ENCODE peak calls at places on chromosomes 11 and 22, in five cellular contexts. I is mesendoderm, Z is neuronal stem cell, Y is mesenchymal stem cell, W is H9. H is an unnamed sample.

GRCh38 chr11:47881145-47881544 is 33.0 kb upstream of the NUP160 start:
- DNase-seq in W (no peak), Z (no peak), I (no peak), Y (no peak), H (no peak)

GRCh38 chr11:119599864-119600593 is 129.0 kb downstream of the NECTIN1 start:
- DNase-seq in W (no peak), Y (no peak), I (no peak), Z (no peak), H (peak)

GRCh38 chr22:17910561-17911311 is 113.6 kb downstream of the MICAL3 start:
- DNase-seq in I (peak), W (peak), Z (no peak), Y (peak), H (peak)

GRCh38 chr22:49738566-49738965 is 89.1 kb downstream of the BRD1 start:
- DNase-seq in I (no peak), Z (no peak), Y (no peak), W (no peak), H (no peak)

GRCh38 chr11:59261150-59261549 is 48.4 kb upstream of the MPEG1 start:
- DNase-seq in W (no peak), I (peak), Y (no peak), Z (no peak), H (no peak)

GRCh38 chr11:13007182-13007581 is 1.9 kb upstream of the RASSF10 start:
- DNase-seq in W (no peak), Y (no peak), Z (no peak), I (no peak), H (no peak)

GRCh38 chr11:120205596-120206161 is 5.2 kb upstream of the OAF start:
- DNase-seq in Z (no peak), W (no peak), I (no peak), Y (peak), H (peak)

GRCh38 chr11:35962373-35963138 is 18.7 kb downstream of the LDLRAD3 start:
- DNase-seq in Z (no peak), Y (no peak), W (no peak), I (no peak), H (no peak)

GRCh38 chr11:108914981-108915380 is 250.1 kb downstream of the DDX10 start:
- DNase-seq in W (no peak), Z (no peak), Y (peak), I (no peak), H (peak)

GRCh38 chr11:77141034-77141433 is 13.0 kb downstream of the MYO7A start:
- DNase-seq in W (no peak), I (no peak), Y (peak), Z (no peak), H (peak)

GRCh38 chr11:75802913-75803820 is 11.8 kb upstream of the UVRAG start:
- DNase-seq in W (peak), Z (peak), I (peak), Y (peak), H (peak)

GRCh38 chr22:29787371-29787980 is 20.3 kb downstream of the UQCR10 start:
- DNase-seq in W (no peak), Y (no peak), Z (no peak), I (no peak), H (no peak)

GRCh38 chr22:44224166-44224565 is 43.4 kb downstream of the PARVG start:
- DNase-seq in Z (no peak), Y (no peak), W (no peak), I (no peak), H (no peak)

GRCh38 chr22:46087816-46088277 is 62.5 kb upstream of the PPARA start:
- DNase-seq in W (no peak), Y (peak), I (peak), Z (no peak), H (peak)

GRCh38 chr11:58829736-58830135 is 14.8 kb downstream of the GLYATL2 start:
- DNase-seq in Z (no peak), Y (no peak), I (no peak), W (no peak), H (peak)

GRCh38 chr22:47434336-47435203 is 672.1 kb downstream of the TBC1D22A start:
- DNase-seq in W (no peak), I (no peak), Z (no peak), Y (no peak), H (no peak)

GRCh38 chr11:123300874-123301695 is 106.0 kb upstream of the CLMP start:
- DNase-seq in Z (no peak), I (peak), Y (peak), W (no peak), H (peak)

GRCh38 chr11:35494966-35495365 is 30.4 kb downstream of the PAMR1 start:
- DNase-seq in Y (no peak), Z (no peak), W (no peak), I (no peak), H (no peak)

GRCh38 chr11:32213223-32213622 is 122.3 kb downstream of the RCN1 start:
- DNase-seq in I (no peak), Z (no peak), Y (peak), W (no peak), H (peak)

GRCh38 chr11:76153609-76153949 is 52.7 kb downstream of the WNT11 start:
- DNase-seq in W (no peak), Z (no peak), I (peak), Y (peak), H (peak)

GRCh38 chr11:723120-723883 is 17.3 kb downstream of the EPS8L2 start:
- DNase-seq in Z (no peak), I (no peak), W (peak), Y (peak), H (peak)

GRCh38 chr11:35158371-35159081 is 19.6 kb downstream of the CD44 start:
- DNase-seq in Y (peak), W (no peak), I (peak), Z (no peak), H (no peak)

GRCh38 chr11:115501895-115502589 is 2.2 kb downstream of the CADM1 start:
- DNase-seq in I (peak), W (no peak), Z (peak), Y (peak), H (peak)

GRCh38 chr11:12187399-12187798 is 77.0 kb downstream of the MICAL2 start:
- DNase-seq in Y (peak), W (no peak), Z (no peak), I (no peak), H (peak)

GRCh38 chr22:31577711-31578110 is 81.4 kb downstream of the SFI1 start:
- DNase-seq in Y (no peak), W (no peak), Z (no peak), I (no peak), H (no peak)

GRCh38 chr11:99501655-99502054 is 480.9 kb downstream of the CNTN5 start:
- DNase-seq in Y (no peak), W (no peak), Z (no peak), I (no peak), H (no peak)

GRCh38 chr11:102604875-102605274 is 20.3 kb downstream of the MMP20 start:
- DNase-seq in W (no peak), I (peak), Z (no peak), Y (no peak), H (no peak)

GRCh38 chr11:64684357-64684756 is 38.6 kb downstream of the NRXN2 start:
- DNase-seq in Z (no peak), I (no peak), W (no peak), Y (no peak), H (no peak)

GRCh38 chr11:32118025-32118974 is 27.4 kb downstream of the RCN1 start:
- DNase-seq in Z (no peak), W (no peak), Y (peak), I (no peak), H (peak)

GRCh38 chr11:2541321-2541680 is 96.5 kb downstream of the KCNQ1 start:
- DNase-seq in W (no peak), Y (no peak), Z (no peak), I (no peak), H (no peak)

GRCh38 chr11:11243790-11244469 is 109.1 kb downstream of the CSNK2A3 start:
- DNase-seq in I (peak), Z (peak), W (peak), Y (peak), H (no peak)

GRCh38 chr11:123216249-123216648 is 21.2 kb upstream of the CLMP start:
- DNase-seq in Z (no peak), W (peak), Y (no peak), I (peak), H (no peak)

GRCh38 chr22:43183496-43184263 is 3.3 kb downstream of the TTLL12 start:
- DNase-seq in Y (peak), W (no peak), Z (no peak), I (no peak), H (peak)

GRCh38 chr11:116454951-116455350 is 317.8 kb downstream of the BUD13 start:
- DNase-seq in Y (no peak), I (no peak), Z (no peak), W (no peak), H (no peak)

GRCh38 chr22:39244073-39244495 is 698 bp downstream of the PDGFB start:
- DNase-seq in I (no peak), W (no peak), Y (peak), Z (no peak), H (no peak)

GRCh38 chr22:39246217-39246616 is 1.4 kb upstream of the PDGFB start:
- DNase-seq in Z (no peak), W (no peak), Y (no peak), I (no peak), H (no peak)

GRCh38 chr22:39243443-39244072 is 1.2 kb downstream of the PDGFB start:
- DNase-seq in I (peak), Y (peak), W (no peak), Z (no peak), H (no peak)

GRCh38 chr22:39245130-39246039 is 603 bp upstream of the PDGFB start:
- DNase-seq in W (no peak), Z (no peak), Y (no peak), I (no peak), H (no peak)

DNA sequence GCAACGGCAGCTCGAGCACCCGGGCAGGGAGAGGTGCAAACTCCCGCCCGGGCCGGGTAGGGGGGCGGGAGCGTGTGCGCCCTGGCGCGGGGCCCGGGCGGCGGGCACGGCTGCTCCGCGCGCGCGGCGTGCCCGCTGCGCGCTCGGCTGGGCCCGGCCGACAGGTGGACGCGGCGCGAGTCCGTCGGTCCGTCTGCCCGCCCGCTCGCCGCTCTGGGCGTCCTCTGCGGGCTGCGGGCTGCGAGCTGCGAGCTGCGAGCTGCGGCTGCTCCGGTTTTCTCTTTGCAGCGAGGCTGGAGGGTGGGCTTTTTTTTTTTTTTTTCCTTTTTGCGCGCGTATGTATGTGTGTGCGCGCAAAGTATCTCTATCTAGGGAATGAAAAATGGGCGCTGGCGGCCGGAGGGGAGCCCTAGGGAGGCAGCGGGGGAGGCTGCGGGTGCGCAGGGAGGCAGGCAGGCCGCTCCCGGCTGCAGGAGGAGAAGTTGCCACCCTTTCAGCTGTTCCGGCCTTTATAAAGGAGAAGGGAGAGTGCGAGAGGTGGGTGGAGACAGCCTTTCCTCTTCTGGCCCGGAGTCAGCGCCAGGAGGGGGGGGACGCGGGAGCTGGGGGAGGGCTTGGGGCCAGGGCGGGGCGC is at the start of gene PDGFB:
- DNase-seq in I (peak), Z (no peak), W (no peak), Y (peak), H (no peak)
- H2BK15ac ChIP-seq in I (no peak), Z (peak), W (no peak), Y (no peak), H (no peak)

GRCh38 chr22:37244922-37245722 is 1.1 kb upstream of the RAC2 start:
- DNase-seq in I (no peak), Z (no peak), Y (no peak), W (no peak), H (no peak)
- H2BK15ac ChIP-seq in I (no peak), Z (no peak), Y (peak), W (no peak), H (no peak)

GRCh38 chr11:45412033-45412432 is 125.9 kb upstream of the SYT13 start:
- DNase-seq in Z (no peak), Y (peak), I (peak), W (peak), H (no peak)

GRCh38 chr11:45409587-45409986 is 123.4 kb upstream of the SYT13 start:
- DNase-seq in Z (no peak), I (peak), Y (peak), W (no peak), H (no peak)

GRCh38 chr11:45412521-45412920 is 126.4 kb upstream of the SYT13 start:
- DNase-seq in W (no peak), Z (no peak), Y (no peak), I (peak), H (no peak)

GRCh38 chr11:45411221-45411946 is 125.2 kb upstream of the SYT13 start:
- DNase-seq in Z (no peak), W (peak), I (peak), Y (peak), H (peak)

GRCh38 chr11:45410391-45411215 is 124.5 kb upstream of the SYT13 start:
- DNase-seq in W (peak), Y (no peak), Z (no peak), I (peak), H (no peak)
- H2BK15ac ChIP-seq in W (no peak), Y (no peak), Z (no peak), I (no peak), H (no peak)

GRCh38 chr11:70394211-70394950 is 3.9 kb upstream of the CTTN start:
- DNase-seq in Z (no peak), Y (no peak), I (no peak), W (no peak), H (no peak)

GRCh38 chr11:70399681-70400112 is 1.4 kb downstream of the CTTN start:
- DNase-seq in Y (peak), W (peak), I (peak), Z (no peak), H (peak)

GRCh38 chr11:70398834-70399680 is 728 bp downstream of the CTTN start:
- DNase-seq in W (no peak), I (no peak), Z (no peak), Y (no peak), H (no peak)

GRCh38 chr11:70397983-70398833 is at the start of gene CTTN:
- DNase-seq in W (peak), I (peak), Z (peak), Y (peak), H (peak)

GRCh38 chr11:70397336-70397982 is 870 bp upstream of the CTTN start:
- DNase-seq in W (peak), Y (no peak), Z (no peak), I (peak), H (peak)
- H2BK15ac ChIP-seq in W (no peak), Y (no peak), Z (no peak), I (no peak), H (peak)

DNA sequence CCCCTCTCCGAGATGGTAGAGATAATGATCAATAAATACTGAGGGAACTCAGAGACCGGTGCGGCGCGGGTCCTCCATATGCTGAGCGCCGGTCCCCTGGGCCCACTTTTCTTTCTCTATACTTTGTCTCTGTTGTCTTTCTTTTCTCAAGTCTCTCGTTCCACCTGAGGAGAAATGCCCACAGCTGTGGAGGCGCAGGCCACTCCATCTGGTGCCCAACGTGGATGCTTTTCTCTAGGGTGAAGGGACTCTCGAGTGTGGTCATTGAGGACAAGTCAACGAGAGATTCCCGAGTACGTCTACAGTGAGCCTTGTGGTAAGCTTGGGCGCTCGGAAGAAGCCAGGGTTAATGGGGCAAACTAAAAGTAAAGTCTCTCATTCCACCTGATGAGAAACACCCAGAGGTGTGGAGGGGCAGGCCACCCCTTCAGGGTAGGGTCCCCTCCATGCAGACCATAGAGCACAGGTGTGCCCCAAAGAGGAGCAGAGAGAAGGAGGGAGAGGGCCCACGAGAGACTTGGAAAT is 43.2 kb downstream of the IGLL1 start:
- DNase-seq in I (peak), W (peak), Y (no peak), Z (no peak), H (no peak)
- H2BK15ac ChIP-seq in I (no peak), W (no peak), Y (peak), Z (peak), H (no peak)

DNA sequence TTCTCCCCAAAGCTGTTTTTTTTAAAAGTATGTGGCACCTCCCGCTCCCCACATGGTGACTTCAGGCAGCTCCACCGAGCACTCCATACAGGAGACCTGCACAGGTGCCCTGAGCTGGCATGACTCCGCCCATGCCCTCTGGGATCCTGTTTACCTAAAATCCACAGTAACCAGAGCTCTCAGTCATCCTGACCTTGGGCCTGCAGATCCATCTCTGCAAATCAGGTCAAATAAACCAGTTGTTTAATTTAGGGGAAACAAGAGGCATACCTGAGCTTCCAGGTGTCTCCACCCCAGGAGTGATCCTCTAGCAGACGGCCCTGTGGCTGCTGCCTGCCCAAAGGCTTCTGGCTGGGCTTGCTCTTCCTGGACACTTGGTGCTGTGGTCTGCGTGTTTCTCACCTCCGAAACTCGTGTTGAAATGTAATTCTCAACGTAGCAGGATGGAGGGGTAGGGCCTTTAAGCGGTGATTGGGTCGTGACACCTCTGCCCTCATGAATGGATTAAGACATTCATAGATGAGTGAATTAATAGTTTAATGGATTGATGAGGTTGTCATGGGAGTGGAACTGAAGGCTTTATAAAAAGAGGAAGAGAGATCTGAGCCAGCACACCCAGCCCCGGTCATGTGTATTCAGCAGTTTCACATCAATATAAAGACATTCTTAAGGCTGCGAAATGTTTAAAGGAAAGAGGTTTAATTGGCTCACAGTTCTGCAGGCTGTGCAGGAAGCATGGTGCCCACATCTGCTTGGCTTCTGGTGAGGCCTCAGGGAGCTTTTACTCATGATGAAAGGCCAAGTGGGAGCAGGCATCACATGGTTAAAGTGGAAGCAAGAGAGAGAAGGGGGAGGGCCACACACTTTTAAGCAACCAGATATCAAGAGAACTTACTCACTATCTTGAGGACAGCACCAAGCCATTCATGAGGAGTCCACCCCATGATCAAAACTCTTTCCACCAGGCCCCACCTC is 34.1 kb downstream of the LINC01488 start:
- DNase-seq in Z (no peak), Y (no peak), W (no peak), I (no peak), H (no peak)
- H2BK15ac ChIP-seq in Z (no peak), Y (no peak), W (no peak), I (no peak), H (no peak)

DNA sequence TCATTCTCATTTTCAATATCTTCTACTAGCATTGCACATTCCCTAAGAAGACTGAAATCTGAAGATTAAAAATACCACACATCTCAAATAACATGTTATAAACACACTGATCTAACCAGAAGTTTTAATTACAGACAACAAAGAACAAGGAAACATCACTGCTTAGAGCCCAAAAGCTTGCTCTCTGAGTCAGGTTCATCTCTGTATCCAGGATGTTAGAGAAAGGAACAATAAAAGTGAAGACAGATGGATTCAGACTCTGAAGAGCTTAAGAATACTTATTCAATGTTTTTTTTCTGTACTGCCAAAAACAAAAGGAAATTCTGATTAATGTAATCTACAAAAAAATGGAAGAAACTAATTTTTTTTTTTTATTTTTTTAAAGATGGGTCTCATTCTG is 16.5 kb downstream of the RDX start:
- DNase-seq in Y (no peak), Z (no peak), I (no peak), W (no peak), H (no peak)
- H2BK15ac ChIP-seq in Y (no peak), Z (no peak), I (no peak), W (no peak), H (no peak)

DNA sequence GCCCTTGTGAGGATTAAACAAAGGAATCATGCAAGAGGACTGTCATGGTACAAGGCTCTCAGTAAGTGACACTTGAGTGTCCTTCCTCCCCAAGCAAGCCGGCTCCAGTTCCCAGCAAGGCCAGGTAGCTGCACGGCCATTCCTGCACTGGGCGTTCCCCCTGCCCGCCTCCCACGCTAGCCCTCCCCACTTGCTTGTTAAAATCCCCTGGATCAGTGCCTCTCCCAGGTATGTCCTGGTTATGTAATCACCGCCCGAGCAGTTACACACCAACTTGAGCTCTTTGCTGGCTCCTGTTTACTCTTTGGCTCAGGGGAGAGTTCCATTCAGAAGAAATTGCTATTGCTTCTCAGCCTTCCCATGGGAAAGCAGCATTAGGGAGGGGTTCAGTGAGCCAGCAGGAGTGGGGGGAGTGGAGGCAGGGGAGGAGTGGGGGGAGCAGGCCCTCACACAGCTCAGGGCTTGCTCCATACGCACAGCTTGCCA is 19.4 kb upstream of the MYEOV start:
- DNase-seq in W (no peak), Z (no peak), I (no peak), Y (no peak), H (no peak)
- H2BK15ac ChIP-seq in W (no peak), Z (no peak), I (no peak), Y (no peak), H (no peak)